ENCODE peak calls at places on chromosomes 16 and 17, in eight cellular contexts. D, B, J, Z, X, U, T and Y are unnamed samples.

GRCh38 chr16:13414154-13414553 is 505.8 kb upstream of the ERCC4 start:
- DNase-seq in D (no peak), U (no peak), X (no peak), Z (no peak), T (no peak), B (no peak), J (no peak), Y (no peak)

GRCh38 chr17:9769036-9769695 is 22.2 kb downstream of the DHRS7C start:
- DNase-seq in J (no peak), B (no peak), D (no peak), X (no peak), Z (no peak), T (no peak), U (no peak), Y (no peak)

GRCh38 chr16:29757950-29758466 is 12.2 kb upstream of the C16orf54 start:
- DNase-seq in T (peak), D (peak), Z (no peak), U (no peak), X (peak), B (no peak), J (no peak), Y (no peak)

GRCh38 chr16:67170168-67170947 is at the start of gene NOL3:
- DNase-seq in J (peak), U (peak), D (peak), B (peak), Z (no peak), T (peak), X (peak), Y (peak)

GRCh38 chr17:35731932-35732805 is 730 bp downstream of the RASL10B start:
- DNase-seq in U (no peak), Z (no peak), T (no peak), J (no peak), X (no peak), D (no peak), B (peak), Y (no peak)

GRCh38 chr17:7916799-7917198 is 710 bp upstream of the RNF227 start:
- DNase-seq in D (no peak), X (peak), Z (no peak), U (no peak), B (no peak), J (no peak), T (no peak), Y (no peak)

GRCh38 chr17:72761893-72762622 is 330.4 kb downstream of the SLC39A11 start:
- DNase-seq in J (no peak), X (no peak), B (no peak), T (no peak), U (no peak), D (no peak), Z (no peak), Y (no peak)

GRCh38 chr17:21239680-21240374 is 13.4 kb downstream of the NATD1 start:
- DNase-seq in T (no peak), B (peak), D (no peak), J (no peak), Z (no peak), X (peak), U (no peak), Y (no peak)

GRCh38 chr16:66746682-66747081 is 4.7 kb downstream of the DYNC1LI2 start:
- DNase-seq in J (no peak), U (no peak), Z (no peak), T (peak), B (no peak), D (no peak), X (no peak), Y (no peak)

GRCh38 chr17:58224315-58224714 is 5.3 kb upstream of the MKS1 start:
- DNase-seq in B (no peak), Z (no peak), T (no peak), U (no peak), X (peak), D (no peak), J (peak), Y (no peak)

GRCh38 chr17:42016411-42016831 is 818 bp downstream of the DNAJC7 start:
- DNase-seq in J (peak), U (no peak), X (peak), D (no peak), B (no peak), Z (no peak), T (no peak), Y (no peak)

GRCh38 chr17:292016-292415 is 60.6 kb downstream of the RPH3AL start:
- DNase-seq in Z (no peak), D (no peak), X (no peak), B (no peak), T (no peak), U (no peak), J (no peak), Y (no peak)

GRCh38 chr16:57104706-57105105 is 12.3 kb downstream of the CPNE2 start:
- DNase-seq in U (no peak), Z (no peak), J (no peak), D (no peak), B (no peak), X (no peak), T (no peak), Y (no peak)